ENCODE peak calls at places on chromosomes 13 and 19, in eight cellular contexts. L, X, Z, H, D, J, T and S are unnamed samples.

GRCh38 chr19:661427-662196 is 1.4 kb downstream of the RNF126 start:
- DNase-seq in L (peak; percentile 44), X (no peak), Z (peak; percentile 56), H (no peak), D (no peak), J (no peak), T (peak; percentile 12), S (no peak)

GRCh38 chr19:55640043-55640576 is 692 bp upstream of the ZNF580 start:
- DNase-seq in L (no peak), X (no peak), Z (peak; percentile 83), H (peak; percentile 85), D (no peak), J (no peak), T (no peak), S (peak; percentile 76)

GRCh38 chr13:71799320-71799719 is 67.7 kb downstream of the DACH1 start:
- DNase-seq in L (no peak), X (no peak), Z (no peak), H (no peak), D (no peak), J (no peak), T (no peak), S (no peak)

GRCh38 chr13:45082964-45083363 is 37.3 kb upstream of the GTF2F2 start:
- DNase-seq in L (no peak), X (no peak), Z (no peak), H (no peak), D (no peak), J (no peak), T (no peak), S (no peak)

GRCh38 chr19:21922276-21922675 is 86.3 kb upstream of the ZNF43 start:
- DNase-seq in L (no peak), X (no peak), Z (no peak), H (no peak), D (no peak), J (no peak), T (no peak), S (no peak)

GRCh38 chr13:42275506-42275905 is 3.6 kb downstream of the AKAP11 start:
- DNase-seq in L (no peak), X (no peak), Z (no peak), H (no peak), D (no peak), J (no peak), T (no peak), S (no peak)

GRCh38 chr19:35828694-35829301 is 16.2 kb upstream of the PRODH2 start:
- DNase-seq in L (peak; percentile 9), X (peak; percentile 27), Z (peak; percentile 74), H (no peak), D (peak; percentile 79), J (peak; percentile 51), T (peak; percentile 94), S (peak; percentile 84)

GRCh38 chr19:16957151-16957662 is 68.4 kb downstream of the F2RL3 start:
- DNase-seq in L (peak; percentile 25), X (no peak), Z (no peak), H (no peak), D (no peak), J (peak; percentile 39), T (no peak), S (no peak)

GRCh38 chr19:45646345-45646698 is 7.1 kb upstream of the EML2 start:
- DNase-seq in L (no peak), X (no peak), Z (no peak), H (no peak), D (no peak), J (no peak), T (no peak), S (no peak)

GRCh38 chr19:19539738-19540703 is 2.0 kb downstream of the CILP2 start:
- DNase-seq in L (no peak), X (peak; percentile 63), Z (peak; percentile 78), H (no peak), D (peak; percentile 79), J (no peak), T (no peak), S (peak; percentile 97)

GRCh38 chr13:98468929-98469328 is 108.0 kb downstream of the STK24 start:
- DNase-seq in L (no peak), X (no peak), Z (no peak), H (no peak), D (no peak), J (no peak), T (no peak), S (no peak)

GRCh38 chr19:17504030-17504429 is 7.4 kb upstream of the PGLS start:
- DNase-seq in L (peak; percentile 19), X (no peak), Z (no peak), H (no peak), D (no peak), J (no peak), T (no peak), S (no peak)